ENCODE peak calls at places on chromosomes 6 and 20, in six cellular contexts. D is GM12891, A is GM12878, R is GM12892, E is HepG2, W is H1. B is an unnamed sample.

GRCh38 chr20:62120990-62121775 is 1.1 kb upstream of the LSM14B start:
- DNase-seq in W (no peak), D (no peak), R (no peak), E (no peak), A (no peak), B (peak)

GRCh38 chr6:137341721-137342195 is 122.6 kb upstream of the IFNGR1 start:
- DNase-seq in R (peak), E (no peak), W (no peak), A (no peak), D (no peak), B (no peak)

GRCh38 chr20:18705906-18706305 is 107.7 kb upstream of the SCP2D1 start:
- DNase-seq in W (no peak), R (no peak), A (no peak), D (no peak), E (no peak), B (no peak)

GRCh38 chr6:168418151-168418551 is 22.8 kb upstream of the SMOC2 start:
- DNase-seq in E (no peak), R (no peak), A (no peak), W (no peak), D (no peak), B (no peak)

GRCh38 chr6:130453230-130453629 is 87.4 kb downstream of the TMEM200A start:
- DNase-seq in R (no peak), E (no peak), A (no peak), W (no peak), D (no peak), B (no peak)

GRCh38 chr20:62929051-62929538 is 2.8 kb upstream of the DIDO1 start:
- DNase-seq in D (peak), W (no peak), A (no peak), R (peak), E (peak), B (peak)

GRCh38 chr6:38283734-38284362 is 355.9 kb downstream of the BTBD9 start:
- DNase-seq in R (no peak), A (no peak), E (no peak), W (no peak), D (no peak), B (no peak)

GRCh38 chr6:121771937-121772717 is 336.7 kb downstream of the GJA1 start:
- DNase-seq in D (no peak), E (no peak), R (no peak), A (no peak), W (no peak), B (no peak)

GRCh38 chr20:57661201-57662027 is 41.2 kb upstream of the ZBP1 start:
- DNase-seq in W (no peak), R (peak), E (no peak), D (peak), A (no peak), B (no peak)

GRCh38 chr20:1423625-1424106 is 30.8 kb upstream of the FKBP1A start:
- DNase-seq in E (peak), A (no peak), D (no peak), W (peak), R (no peak), B (peak)

GRCh38 chr20:53080969-53081871 is 109.1 kb downstream of the TSHZ2 start:
- DNase-seq in E (peak), A (no peak), D (no peak), W (peak), R (no peak), B (no peak)

GRCh38 chr6:161346717-161347504 is 73.0 kb upstream of the AGPAT4 start:
- DNase-seq in A (no peak), W (no peak), R (no peak), D (no peak), E (no peak), B (no peak)

GRCh38 chr6:165825416-165825815 is 162.4 kb upstream of the PDE10A start:
- DNase-seq in R (no peak), E (no peak), W (no peak), A (no peak), D (no peak), B (no peak)

GRCh38 chr20:1124416-1124815 is 6.0 kb downstream of the PSMF1 start:
- DNase-seq in W (no peak), A (no peak), E (no peak), R (no peak), D (no peak), B (no peak)

DNA sequence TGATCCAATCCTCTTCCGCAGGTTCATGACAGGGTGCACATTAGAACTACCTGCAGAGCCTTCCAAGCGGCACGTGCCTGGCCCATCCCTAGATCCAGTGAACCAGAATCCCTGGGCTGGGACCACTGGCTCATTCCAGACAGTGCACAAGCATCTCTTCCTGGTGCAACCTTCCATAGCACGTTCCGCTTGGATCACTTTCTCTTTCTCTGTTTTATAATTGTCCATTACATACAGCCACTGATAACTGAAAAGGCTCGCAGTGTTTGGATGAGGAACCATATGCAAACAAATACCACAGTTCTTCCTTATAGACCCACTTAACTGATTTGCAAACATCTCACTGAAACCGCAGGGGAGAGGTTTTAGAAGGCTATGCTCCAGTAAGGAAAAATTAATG is 59.6 kb upstream of the DDR1 start:
- DNase-seq in E (no peak), R (no peak), W (no peak), A (no peak), D (no peak), B (no peak)
- TF ChIP-seq POLR2AphosphoS5 in E (no peak), R (no peak), W (no peak), A (no peak), D (no peak), B (no peak)

GRCh38 chr6:169722362-169723199 is 1.7 kb downstream of the PHF10 start:
- DNase-seq in E (peak), W (no peak), A (no peak), D (no peak), R (no peak), B (peak)

GRCh38 chr6:169723991-169724553 is at the start of gene PHF10:
- DNase-seq in W (no peak), R (peak), E (no peak), D (peak), A (no peak), B (peak)

GRCh38 chr6:169725270-169726048 is 1.2 kb upstream of the PHF10 start:
- DNase-seq in R (no peak), E (peak), D (no peak), W (no peak), A (no peak), B (peak)

GRCh38 chr6:169724554-169725269 is 412 bp upstream of the PHF10 start:
- DNase-seq in D (peak), R (peak), E (peak), W (no peak), A (no peak), B (peak)

GRCh38 chr6:169723200-169723909 is 945 bp downstream of the PHF10 start:
- DNase-seq in D (peak), R (peak), A (no peak), W (no peak), E (peak), B (peak)
- TF ChIP-seq POLR2A in D (no peak), R (no peak), A (no peak), W (no peak), E (no peak), B (peak)

GRCh38 chr6:150640556-150641206 is 41.0 kb downstream of the PLEKHG1 start:
- DNase-seq in W (no peak), E (no peak), D (no peak), A (no peak), R (no peak), B (no peak)

GRCh38 chr6:150638765-150639164 is 39.1 kb downstream of the PLEKHG1 start:
- DNase-seq in D (no peak), W (no peak), A (no peak), R (no peak), E (no peak), B (no peak)

GRCh38 chr6:150638286-150638685 is 38.6 kb downstream of the PLEKHG1 start:
- DNase-seq in A (no peak), D (no peak), W (no peak), R (no peak), E (no peak), B (no peak)

GRCh38 chr6:150641398-150642139 is 41.9 kb downstream of the PLEKHG1 start:
- DNase-seq in R (no peak), A (no peak), E (no peak), W (no peak), D (no peak), B (no peak)

DNA sequence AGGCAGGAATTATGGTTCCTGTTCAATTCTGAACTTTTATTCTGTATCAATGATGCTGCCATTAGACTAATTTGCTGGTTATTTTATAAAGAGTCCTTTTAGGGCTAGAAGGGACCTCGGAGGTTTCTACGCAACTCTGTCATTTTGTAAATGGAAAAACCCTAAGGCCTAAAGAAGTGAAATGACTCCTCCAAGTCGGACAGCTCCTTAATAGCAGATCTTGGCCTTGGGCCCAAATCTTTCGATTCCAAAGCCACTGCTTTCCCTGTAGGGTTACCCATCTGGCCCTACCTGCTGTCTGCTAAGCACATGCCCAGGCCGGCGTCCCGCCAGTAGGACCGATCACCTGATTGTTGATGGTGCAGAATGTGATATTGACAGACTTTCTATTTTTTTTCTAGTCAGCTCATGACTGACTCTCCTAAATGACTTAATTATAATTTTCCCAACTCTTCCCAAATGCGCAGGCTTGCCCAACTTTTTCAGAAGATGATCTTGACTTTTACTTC is 40.2 kb downstream of the PLEKHG1 start:
- DNase-seq in D (no peak), A (no peak), E (no peak), W (no peak), R (no peak), B (no peak)
- TF ChIP-seq POLR2AphosphoS5 in D (no peak), A (no peak), E (no peak), W (no peak), R (no peak), B (no peak)

GRCh38 chr6:6704423-6705060 is 116.0 kb downstream of the LY86 start:
- DNase-seq in A (no peak), E (no peak), R (no peak), D (no peak), W (no peak), B (no peak)
- TF ChIP-seq POLR2A in A (no peak), E (no peak), R (no peak), D (no peak), W (no peak), B (no peak)

GRCh38 chr6:154590770-154591169 is 80.3 kb upstream of the CNKSR3 start:
- DNase-seq in R (no peak), A (no peak), D (no peak), W (no peak), E (no peak), B (peak)
- TF ChIP-seq POLR2AphosphoS5 in R (no peak), A (no peak), D (no peak), W (no peak), E (no peak), B (peak)

GRCh38 chr6:7051780-7052440 is 55.9 kb upstream of the RREB1 start:
- DNase-seq in E (no peak), D (peak), R (peak), A (no peak), W (no peak), B (peak)
- TF ChIP-seq POLR2A in E (no peak), D (no peak), R (peak), A (peak), W (no peak), B (no peak)

DNA sequence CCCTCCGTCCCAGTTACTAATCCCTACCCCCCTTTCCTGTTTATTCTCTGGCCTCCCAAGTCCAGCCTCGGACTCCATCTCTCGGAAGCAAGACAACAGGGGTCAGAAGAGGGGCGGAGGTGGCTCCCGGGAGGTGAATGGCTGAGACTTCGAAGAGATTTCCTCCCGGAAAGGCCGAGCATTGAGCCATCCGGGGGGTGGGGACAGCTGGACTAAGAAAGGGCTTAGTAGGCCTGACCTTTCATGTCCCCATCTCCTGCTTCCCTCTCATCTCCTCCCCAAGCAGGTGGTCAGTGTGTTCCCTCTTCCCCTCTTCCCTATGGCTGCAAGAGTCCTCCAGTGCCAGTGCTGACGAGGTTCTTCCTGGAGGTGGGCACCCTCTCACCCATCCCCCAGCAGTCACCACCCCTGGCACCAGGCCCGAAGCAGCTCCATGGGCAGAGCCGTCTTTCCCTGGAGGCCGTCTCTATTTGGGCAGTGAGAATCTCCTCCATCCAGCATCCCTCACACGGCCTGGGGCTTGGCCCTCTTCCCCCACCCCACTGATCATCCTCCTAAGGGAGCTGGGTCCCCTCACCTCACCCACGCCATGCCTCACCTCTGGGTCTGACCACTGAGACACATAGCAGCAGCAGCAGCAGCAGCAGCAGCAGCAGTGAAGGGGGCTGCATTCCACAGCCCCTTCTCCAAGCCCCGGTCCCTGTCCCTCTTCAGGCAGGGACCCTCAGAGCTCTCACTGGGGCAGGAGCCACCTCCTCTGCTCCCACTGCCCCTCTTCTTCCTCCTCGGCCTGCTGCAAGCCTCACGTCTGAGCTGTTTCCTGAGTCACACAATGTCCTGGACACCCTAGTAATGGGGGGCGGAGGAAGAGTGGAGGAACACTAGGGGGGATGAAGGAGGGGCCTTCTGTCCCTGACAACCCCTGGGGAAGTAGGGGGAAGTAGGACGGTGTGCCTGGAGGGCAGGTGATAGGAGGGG is at the start of gene NOTCH4:
- DNase-seq in W (no peak), D (no peak), A (no peak), R (no peak), E (no peak), B (no peak)
- TF ChIP-seq POLR2AphosphoS5 in W (no peak), D (no peak), A (no peak), R (no peak), E (no peak), B (peak)

B was measured in prostate gland.